ENCODE peak calls at places on chromosomes 7 and 10, in seven cellular contexts. K is thoracic aorta, H is heart left ventricle, I is suprapubic skin, S is WERI-Rb-1, B is endothelial cell of umbilical vein, V is heart right ventricle. Z is an unnamed sample.

GRCh38 chr7:130732980-130733865 is 784 bp downstream of the KLF14 start:
- DNase-seq in K (no peak), I (peak; percentile 63), S (peak; percentile 72), V (no peak), B (no peak), H (peak; percentile 29), Z (peak; percentile 70)

GRCh38 chr7:155052982-155053381 is 17.1 kb upstream of the HTR5A start:
- DNase-seq in K (no peak), V (no peak), H (no peak), I (no peak), B (no peak), S (peak; percentile 35), Z (no peak)

GRCh38 chr7:64888901-64889685 is 14.0 kb upstream of the ZNF273 start:
- DNase-seq in S (no peak), I (no peak), B (peak; percentile 8), V (no peak), H (peak; percentile 52), K (no peak), Z (peak; percentile 4)

GRCh38 chr7:23598321-23598720 is 1.1 kb downstream of the CCDC126 start:
- DNase-seq in I (no peak), B (no peak), K (no peak), V (no peak), H (no peak), S (no peak), Z (no peak)

GRCh38 chr10:120514959-120515358 is 57.9 kb downstream of the PLPP4 start:
- DNase-seq in B (no peak), K (no peak), S (no peak), I (no peak), V (no peak), H (no peak), Z (no peak)

GRCh38 chr10:102418612-102419560 is at the start of gene PSD:
- DNase-seq in I (no peak), S (peak; percentile 92), K (no peak), H (no peak), V (no peak), B (no peak), Z (peak; percentile 91)

GRCh38 chr7:118169146-118169545 is 14.8 kb upstream of the LSM8 start:
- DNase-seq in I (no peak), H (no peak), B (no peak), V (no peak), K (no peak), S (no peak), Z (no peak)

GRCh38 chr10:77268721-77269120 is 368.9 kb downstream of the KCNMA1 start:
- DNase-seq in B (no peak), K (no peak), S (no peak), V (no peak), H (no peak), I (no peak), Z (peak; percentile 51)

GRCh38 chr7:23334482-23335056 is 35.4 kb downstream of the MALSU1 start:
- DNase-seq in K (no peak), V (peak; percentile 5), S (no peak), H (no peak), B (peak; percentile 99), I (no peak), Z (no peak)

GRCh38 chr10:100980327-100981110 is 6.8 kb downstream of the MRPL43 start:
- DNase-seq in H (no peak), S (no peak), B (no peak), K (no peak), I (peak; percentile 34), V (no peak), Z (no peak)

GRCh38 chr7:87216701-87217508 is 2.6 kb downstream of the TMEM243 start:
- DNase-seq in V (no peak), S (no peak), I (no peak), H (no peak), K (no peak), B (peak; percentile 15), Z (no peak)

GRCh38 chr7:128919881-128920789 is 9.6 kb upstream of the KCP start:
- DNase-seq in S (no peak), K (no peak), V (no peak), I (no peak), H (no peak), B (no peak), Z (peak; percentile 65)

GRCh38 chr10:62054825-62055224 is 153.3 kb downstream of the ARID5B start:
- DNase-seq in I (no peak), V (no peak), K (no peak), B (no peak), S (no peak), H (no peak), Z (no peak)

GRCh38 chr10:62056660-62057059 is 155.2 kb downstream of the ARID5B start:
- DNase-seq in V (no peak), S (no peak), H (no peak), B (no peak), I (no peak), K (no peak), Z (no peak)

GRCh38 chr10:62057872-62058271 is 156.4 kb downstream of the ARID5B start:
- DNase-seq in B (no peak), S (no peak), V (no peak), H (no peak), I (no peak), K (no peak), Z (no peak)

GRCh38 chr10:62057359-62057758 is 155.9 kb downstream of the ARID5B start:
- DNase-seq in V (peak; percentile 65), H (no peak), B (no peak), K (no peak), S (no peak), I (no peak), Z (no peak)

GRCh38 chr10:62056219-62056618 is 154.7 kb downstream of the ARID5B start:
- DNase-seq in I (no peak), S (no peak), K (no peak), H (no peak), B (no peak), V (no peak), Z (no peak)
- H3K4me3 ChIP-seq in I (peak overlapping the region; percentile 23), S (no peak overlapping the region), K (peak overlapping the region; percentile 83), H (no peak overlapping the region), B (no peak overlapping the region), V (no peak overlapping the region), Z (no peak overlapping the region)

GRCh38 chr10:93995182-93995581 is 1.5 kb downstream of the PLCE1 start:
- DNase-seq in I (no peak), H (no peak), V (no peak), K (no peak), S (no peak), B (no peak), Z (no peak)
- H3K4me3 ChIP-seq in I (no peak overlapping the region), H (no peak overlapping the region), V (no peak overlapping the region), K (no peak overlapping the region), S (no peak overlapping the region), B (no peak overlapping the region), Z (no peak overlapping the region)

GRCh38 chr7:97004237-97004930 is 969 bp upstream of the DLX6 start:
- DNase-seq in K (no peak), H (no peak), I (no peak), B (no peak), V (no peak), S (no peak), Z (no peak)

GRCh38 chr7:97005764-97006145 is 402 bp downstream of the DLX6 start:
- DNase-seq in H (no peak), I (no peak), B (no peak), K (no peak), V (no peak), S (no peak), Z (no peak)

GRCh38 chr7:97006951-97007861 is 1.9 kb downstream of the DLX6 start:
- DNase-seq in I (no peak), K (no peak), V (no peak), H (no peak), B (no peak), S (peak; percentile 26), Z (peak; percentile 64)

GRCh38 chr7:97004931-97005763 is at the start of gene DLX6:
- DNase-seq in B (no peak), K (no peak), I (no peak), S (peak; percentile 94), V (no peak), H (no peak), Z (peak; percentile 95)

GRCh38 chr7:97006146-97006950 is 995 bp downstream of the DLX6 start:
- DNase-seq in K (no peak), B (peak; percentile 29), S (peak; percentile 82), H (no peak), I (no peak), V (no peak), Z (peak; percentile 86)
- H3K4me3 ChIP-seq in K (peak overlapping the region; percentile 60), B (no peak overlapping the region), S (peak overlapping the region; percentile 74), H (peak overlapping the region; percentile 44), I (peak overlapping the region; percentile 49), V (peak overlapping the region; percentile 44), Z (peak overlapping the region; percentile 47)

GRCh38 chr10:14554843-14555205 is 219.9 kb downstream of the FAM107B start:
- DNase-seq in I (no peak), S (no peak), B (peak; percentile 62), K (no peak), H (no peak), V (no peak), Z (no peak)
- H3K4me3 ChIP-seq in I (no peak overlapping the region), S (no peak overlapping the region), B (no peak overlapping the region), K (no peak overlapping the region), H (no peak overlapping the region), V (no peak overlapping the region), Z (no peak overlapping the region)

DNA sequence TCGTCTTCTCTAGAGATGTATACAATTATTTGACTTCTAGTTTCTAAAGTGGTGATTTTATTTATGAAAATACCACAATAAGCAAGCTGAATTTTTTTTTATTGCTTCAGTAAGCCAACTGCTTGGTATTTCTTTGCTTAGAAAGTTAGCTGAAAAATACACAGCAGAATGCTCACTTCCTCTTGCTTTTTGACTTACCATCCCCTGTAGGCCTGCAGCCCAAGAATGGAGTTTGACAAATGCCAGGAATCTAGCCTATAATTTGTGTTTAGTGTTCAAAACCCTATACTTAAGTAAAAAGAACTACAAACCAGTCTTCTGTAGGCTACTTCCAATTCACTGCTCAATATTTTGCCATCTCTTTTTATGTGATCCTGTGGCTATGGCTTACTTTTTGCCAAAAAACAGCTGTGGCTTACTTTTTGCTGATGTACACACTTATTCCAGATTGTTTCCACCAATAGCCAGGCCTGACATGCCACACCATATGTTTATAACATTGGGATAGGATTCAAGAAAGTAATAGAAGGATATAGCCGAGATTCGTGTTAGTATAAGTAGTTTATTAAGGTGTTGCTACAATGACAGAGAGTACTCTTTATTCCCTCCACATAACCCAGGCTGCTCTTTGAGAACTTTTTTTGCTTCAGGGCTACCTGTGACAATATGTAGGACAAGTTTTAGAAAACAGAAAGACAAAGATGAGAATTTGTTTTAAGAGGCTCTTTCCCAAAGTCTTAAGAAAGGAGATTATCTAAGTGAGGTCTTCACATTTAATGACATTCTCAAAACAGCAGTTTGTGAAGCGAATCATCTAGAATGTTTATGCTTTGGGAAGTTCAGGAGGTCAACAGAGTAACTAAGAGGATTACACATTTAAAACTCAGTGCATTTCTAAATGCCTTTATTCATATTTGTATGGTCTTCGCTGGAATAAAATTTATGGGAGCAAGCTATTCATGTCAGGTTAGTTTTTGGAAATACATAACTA is 263.9 kb upstream of the FZD1 start:
- DNase-seq in I (no peak), H (no peak), B (peak; percentile 22), V (no peak), K (no peak), S (no peak), Z (peak; percentile 18)
- H3K4me3 ChIP-seq in I (no peak overlapping the region), H (no peak overlapping the region), B (no peak overlapping the region), V (no peak overlapping the region), K (no peak overlapping the region), S (no peak overlapping the region), Z (no peak overlapping the region)

DNA sequence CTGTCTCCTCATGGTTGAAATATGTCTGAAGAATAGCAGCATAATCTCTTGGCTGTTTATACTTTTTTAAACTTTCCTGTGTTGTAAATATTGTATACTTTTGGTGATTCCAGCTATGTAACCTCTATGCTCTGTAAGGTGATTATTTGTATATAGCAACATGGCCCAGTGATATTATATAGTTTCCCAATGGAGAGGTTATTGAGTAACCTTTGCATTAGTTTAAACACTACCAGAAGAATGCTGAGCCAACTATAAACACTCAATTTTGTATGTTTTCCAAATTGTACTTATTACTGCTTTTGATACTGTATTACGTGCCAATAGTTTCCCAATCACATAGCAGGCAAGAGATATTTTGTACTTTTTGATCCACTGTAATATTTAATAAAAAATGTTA is 172.1 kb downstream of the RTKN2 start:
- DNase-seq in H (no peak), S (no peak), B (no peak), K (no peak), I (no peak), V (no peak), Z (no peak)
- H3K4me3 ChIP-seq in H (no peak overlapping the region), S (no peak overlapping the region), B (no peak overlapping the region), K (no peak overlapping the region), I (no peak overlapping the region), V (no peak overlapping the region), Z (no peak overlapping the region)

Z was measured in neural progenitor cell.